ENCODE peak calls at places on chromosome 14, in seven cellular contexts. Q, H, N, B, L, P and E are unnamed samples.
A peak's percentile ranks its signal among the peaks of the same experiment; 100 is the strongest.

GRCh38 chr14:67268456-67269115 is 27.4 kb downstream of the PALS1 start:
- DNase-seq in B (no peak), Q (no peak), H (no peak), N (no peak), L (peak; percentile 68), P (no peak), E (no peak)

GRCh38 chr14:100336618-100337530 is 13.7 kb downstream of the SLC25A47 start:
- DNase-seq in P (no peak), Q (no peak), H (no peak), B (no peak), N (no peak), L (no peak), E (no peak)

GRCh38 chr14:100899841-100900771 is 3.4 kb downstream of the RTL1 start:
- DNase-seq in N (no peak), B (no peak), L (peak; percentile 59), P (no peak), Q (no peak), H (no peak), E (peak; percentile 80)

GRCh38 chr14:89773644-89774316 is 180.8 kb downstream of the EFCAB11 start:
- DNase-seq in H (no peak), N (peak; percentile 20), Q (no peak), L (no peak), P (peak; percentile 55), B (no peak), E (no peak)

GRCh38 chr14:42277840-42278239 is 671.2 kb downstream of the LRFN5 start:
- DNase-seq in N (no peak), Q (no peak), P (no peak), B (no peak), H (no peak), L (no peak), E (no peak)

GRCh38 chr14:100239200-100239839 is 376 bp downstream of the YY1 start:
- DNase-seq in Q (no peak), P (no peak), H (no peak), L (no peak), N (no peak), B (no peak), E (no peak)

GRCh38 chr14:54108481-54109471 is 152.2 kb upstream of the BMP4 start:
- DNase-seq in P (peak; percentile 77), L (no peak), N (no peak), Q (no peak), B (peak; percentile 46), H (no peak), E (no peak)

GRCh38 chr14:104143521-104144452 is 5.4 kb downstream of the KIF26A start:
- DNase-seq in Q (no peak), B (no peak), P (no peak), H (no peak), N (no peak), L (no peak), E (no peak)

GRCh38 chr14:81301813-81302212 is 81.1 kb upstream of the GTF2A1 start:
- DNase-seq in B (no peak), Q (no peak), H (no peak), N (no peak), P (no peak), L (no peak), E (no peak)

GRCh38 chr14:96576937-96577336 is 74.8 kb downstream of the PAPOLA start:
- DNase-seq in Q (no peak), N (no peak), L (no peak), B (no peak), H (no peak), P (no peak), E (no peak)

GRCh38 chr14:52029881-52030280 is 39.0 kb downstream of the NID2 start:
- DNase-seq in H (no peak), Q (no peak), P (no peak), B (no peak), L (no peak), N (no peak), E (no peak)

GRCh38 chr14:75379246-75379929 is 48.4 kb upstream of the JDP2 start:
- DNase-seq in L (no peak), N (no peak), H (no peak), P (no peak), B (no peak), Q (no peak), E (no peak)

GRCh38 chr14:31659278-31659677 is 98.1 kb downstream of the NUBPL start:
- DNase-seq in H (no peak), Q (no peak), B (no peak), N (no peak), P (no peak), L (no peak), E (no peak)

GRCh38 chr14:61963926-61964325 is 201.7 kb downstream of the SNAPC1 start:
- DNase-seq in P (no peak), B (no peak), Q (no peak), N (no peak), L (no peak), H (no peak), E (no peak)

GRCh38 chr14:54864526-54864925 is 38.1 kb downstream of the GCH1 start:
- DNase-seq in H (no peak), P (no peak), B (no peak), N (no peak), Q (no peak), L (no peak), E (peak; percentile 15)

GRCh38 chr14:23147676-23148075 is 28.6 kb upstream of the CEBPE start:
- DNase-seq in H (peak; percentile 36), P (peak; percentile 26), N (no peak), B (no peak), L (no peak), Q (no peak), E (no peak)

GRCh38 chr14:61419201-61419600 is 97.8 kb downstream of the PRKCH start:
- DNase-seq in Q (no peak), L (no peak), H (no peak), N (no peak), P (no peak), B (no peak), E (no peak)

GRCh38 chr14:59438148-59438766 is 26.9 kb downstream of the GPR135 start:
- DNase-seq in L (no peak), P (peak; percentile 46), N (no peak), H (no peak), Q (peak; percentile 24), B (no peak), E (no peak)

GRCh38 chr14:37874429-37875109 is 279.1 kb downstream of the TTC6 start:
- DNase-seq in P (peak; percentile 51), B (no peak), H (peak; percentile 8), Q (peak; percentile 34), L (peak; percentile 81), N (peak; percentile 51), E (peak; percentile 86)

GRCh38 chr14:75295061-75295461 is 16.4 kb downstream of the FOS start:
- DNase-seq in P (no peak), B (peak; percentile 41), L (peak; percentile 54), H (peak; percentile 45), N (no peak), Q (no peak), E (no peak)

GRCh38 chr14:49972840-49973239 is 80.0 kb downstream of the ARF6 start:
- DNase-seq in L (no peak), N (no peak), Q (peak; percentile 60), P (peak; percentile 81), H (no peak), B (peak; percentile 86), E (no peak)

GRCh38 chr14:39426605-39427004 is 5.6 kb downstream of the FBXO33 start:
- DNase-seq in N (no peak), H (no peak), P (peak; percentile 5), B (peak; percentile 43), Q (no peak), L (no peak), E (peak; percentile 29)

GRCh38 chr14:51458563-51458955 is 193.2 kb upstream of the FRMD6 start:
- DNase-seq in L (no peak), H (no peak), B (no peak), N (no peak), Q (no peak), P (peak; percentile 62), E (no peak)

GRCh38 chr14:75299064-75299463 is 20.4 kb downstream of the FOS start:
- DNase-seq in H (no peak), Q (no peak), P (no peak), N (no peak), L (no peak), B (no peak), E (no peak)

GRCh38 chr14:104889374-104889755 is 24.3 kb downstream of the CEP170B start:
- DNase-seq in L (no peak), H (no peak), N (no peak), P (no peak), Q (no peak), B (no peak), E (no peak)

GRCh38 chr14:104303705-104304425 is 165.5 kb downstream of the KIF26A start:
- DNase-seq in Q (no peak), N (no peak), L (no peak), P (no peak), H (no peak), B (no peak), E (no peak)

GRCh38 chr14:100100032-100100405 is 34.8 kb downstream of the EVL start:
- DNase-seq in B (no peak), H (no peak), Q (no peak), L (no peak), N (no peak), P (no peak), E (no peak)

GRCh38 chr14:92890830-92891598 is 31.9 kb upstream of the CHGA start:
- DNase-seq in P (no peak), H (no peak), L (no peak), Q (no peak), B (no peak), N (no peak), E (peak; percentile 98)